ENCODE peak calls at places on chromosome 21, in eight cellular contexts. One of them, this sample, is unnamed.

GRCh38 chr21:16794944-16795343 is 717.9 kb upstream of the CXADR start:
- DNase-seq in stimulated activated CD8-positive, alpha-beta memory T cell treated with anti-CD3 and anti-CD28 coated beads, Interleukin-4, amount 100 ng/mL, for 1 hour: no peak
- DNase-seq in mesenchymal stem cell: peak; percentile 81
- DNase-seq in DMS153: no peak
- DNase-seq in cardiac muscle cell: peak; percentile 83
- DNase-seq in Daoy: peak; percentile 23
- DNase-seq in KBM-7: no peak
- DNase-seq in GM23338: no peak
- DNase-seq in this sample: peak; percentile 43

GRCh38 chr21:31298618-31299269 is 45.3 kb downstream of the TIAM1 start:
- DNase-seq in stimulated activated CD8-positive, alpha-beta memory T cell treated with anti-CD3 and anti-CD28 coated beads, Interleukin-4, amount 100 ng/mL, for 1 hour: no peak
- DNase-seq in mesenchymal stem cell: no peak
- DNase-seq in DMS153: no peak
- DNase-seq in cardiac muscle cell: no peak
- DNase-seq in Daoy: peak; percentile 40
- DNase-seq in KBM-7: no peak
- DNase-seq in GM23338: no peak
- DNase-seq in this sample: no peak

GRCh38 chr21:41166947-41167346 is 1.0 kb upstream of the BACE2 start:
- DNase-seq in stimulated activated CD8-positive, alpha-beta memory T cell treated with anti-CD3 and anti-CD28 coated beads, Interleukin-4, amount 100 ng/mL, for 1 hour: no peak
- DNase-seq in mesenchymal stem cell: no peak
- DNase-seq in DMS153: no peak
- DNase-seq in cardiac muscle cell: peak; percentile 18
- DNase-seq in Daoy: no peak
- DNase-seq in KBM-7: no peak
- DNase-seq in GM23338: peak; percentile 17
- DNase-seq in this sample: no peak

GRCh38 chr21:45805321-45805720 is 161.8 kb downstream of the PCBP3 start:
- DNase-seq in stimulated activated CD8-positive, alpha-beta memory T cell treated with anti-CD3 and anti-CD28 coated beads, Interleukin-4, amount 100 ng/mL, for 1 hour: no peak
- DNase-seq in mesenchymal stem cell: no peak
- DNase-seq in DMS153: no peak
- DNase-seq in cardiac muscle cell: no peak
- DNase-seq in Daoy: no peak
- DNase-seq in KBM-7: no peak
- DNase-seq in GM23338: no peak
- DNase-seq in this sample: no peak

GRCh38 chr21:44734026-44734745 is 22.8 kb upstream of the TSPEAR start:
- DNase-seq in stimulated activated CD8-positive, alpha-beta memory T cell treated with anti-CD3 and anti-CD28 coated beads, Interleukin-4, amount 100 ng/mL, for 1 hour: no peak
- DNase-seq in mesenchymal stem cell: no peak
- DNase-seq in DMS153: no peak
- DNase-seq in cardiac muscle cell: no peak
- DNase-seq in Daoy: peak; percentile 39
- DNase-seq in KBM-7: no peak
- DNase-seq in GM23338: no peak
- DNase-seq in this sample: no peak

GRCh38 chr21:33976082-33976979 is 60.7 kb upstream of the ATP5PO start:
- DNase-seq in stimulated activated CD8-positive, alpha-beta memory T cell treated with anti-CD3 and anti-CD28 coated beads, Interleukin-4, amount 100 ng/mL, for 1 hour: peak; percentile 30
- DNase-seq in mesenchymal stem cell: peak; percentile 95
- DNase-seq in DMS153: peak; percentile 48
- DNase-seq in cardiac muscle cell: peak; percentile 76
- DNase-seq in Daoy: peak; percentile 90
- DNase-seq in KBM-7: peak; percentile 92
- DNase-seq in GM23338: peak; percentile 42
- DNase-seq in this sample: no peak

GRCh38 chr21:42003051-42003461 is 7.1 kb downstream of the ZBTB21 start:
- DNase-seq in stimulated activated CD8-positive, alpha-beta memory T cell treated with anti-CD3 and anti-CD28 coated beads, Interleukin-4, amount 100 ng/mL, for 1 hour: no peak
- DNase-seq in mesenchymal stem cell: peak; percentile 50
- DNase-seq in DMS153: no peak
- DNase-seq in cardiac muscle cell: no peak
- DNase-seq in Daoy: peak; percentile 60
- DNase-seq in KBM-7: no peak
- DNase-seq in GM23338: no peak
- DNase-seq in this sample: no peak

GRCh38 chr21:37903396-37903795 is 12.9 kb downstream of the KCNJ6 start:
- DNase-seq in stimulated activated CD8-positive, alpha-beta memory T cell treated with anti-CD3 and anti-CD28 coated beads, Interleukin-4, amount 100 ng/mL, for 1 hour: no peak
- DNase-seq in mesenchymal stem cell: no peak
- DNase-seq in DMS153: no peak
- DNase-seq in cardiac muscle cell: no peak
- DNase-seq in Daoy: no peak
- DNase-seq in KBM-7: no peak
- DNase-seq in GM23338: no peak
- DNase-seq in this sample: no peak

GRCh38 chr21:36747815-36748381 is 49.0 kb downstream of the SIM2 start:
- DNase-seq in stimulated activated CD8-positive, alpha-beta memory T cell treated with anti-CD3 and anti-CD28 coated beads, Interleukin-4, amount 100 ng/mL, for 1 hour: no peak
- DNase-seq in mesenchymal stem cell: peak; percentile 48
- DNase-seq in DMS153: no peak
- DNase-seq in cardiac muscle cell: peak; percentile 51
- DNase-seq in Daoy: peak; percentile 78
- DNase-seq in KBM-7: peak; percentile 46
- DNase-seq in GM23338: peak; percentile 85
- DNase-seq in this sample: no peak

GRCh38 chr21:16608209-16608830 is 878.5 kb downstream of the USP25 start:
- DNase-seq in stimulated activated CD8-positive, alpha-beta memory T cell treated with anti-CD3 and anti-CD28 coated beads, Interleukin-4, amount 100 ng/mL, for 1 hour: no peak
- DNase-seq in mesenchymal stem cell: no peak
- DNase-seq in DMS153: no peak
- DNase-seq in cardiac muscle cell: peak; percentile 25
- DNase-seq in Daoy: no peak
- DNase-seq in KBM-7: no peak
- DNase-seq in GM23338: peak; percentile 72
- DNase-seq in this sample: no peak

GRCh38 chr21:41147979-41148355 is 20.0 kb upstream of the BACE2 start:
- DNase-seq in stimulated activated CD8-positive, alpha-beta memory T cell treated with anti-CD3 and anti-CD28 coated beads, Interleukin-4, amount 100 ng/mL, for 1 hour: no peak
- DNase-seq in mesenchymal stem cell: no peak
- DNase-seq in DMS153: no peak
- DNase-seq in cardiac muscle cell: no peak
- DNase-seq in Daoy: no peak
- DNase-seq in KBM-7: no peak
- DNase-seq in GM23338: no peak
- DNase-seq in this sample: no peak

GRCh38 chr21:34009193-34009592 is 64.2 kb upstream of the MRPS6 start:
- DNase-seq in stimulated activated CD8-positive, alpha-beta memory T cell treated with anti-CD3 and anti-CD28 coated beads, Interleukin-4, amount 100 ng/mL, for 1 hour: no peak
- DNase-seq in mesenchymal stem cell: no peak
- DNase-seq in DMS153: no peak
- DNase-seq in cardiac muscle cell: no peak
- DNase-seq in Daoy: no peak
- DNase-seq in KBM-7: no peak
- DNase-seq in GM23338: no peak
- DNase-seq in this sample: no peak

GRCh38 chr21:25573409-25574206 is 33.7 kb downstream of the MRPL39 start:
- DNase-seq in stimulated activated CD8-positive, alpha-beta memory T cell treated with anti-CD3 and anti-CD28 coated beads, Interleukin-4, amount 100 ng/mL, for 1 hour: no peak
- DNase-seq in mesenchymal stem cell: peak; percentile 93
- DNase-seq in DMS153: peak; percentile 59
- DNase-seq in cardiac muscle cell: peak; percentile 74
- DNase-seq in Daoy: peak; percentile 95
- DNase-seq in KBM-7: peak; percentile 74
- DNase-seq in GM23338: no peak
- DNase-seq in this sample: peak; percentile 48

GRCh38 chr21:38819719-38820147 is 14.0 kb downstream of the ETS2 start:
- DNase-seq in stimulated activated CD8-positive, alpha-beta memory T cell treated with anti-CD3 and anti-CD28 coated beads, Interleukin-4, amount 100 ng/mL, for 1 hour: no peak
- DNase-seq in mesenchymal stem cell: peak; percentile 63
- DNase-seq in DMS153: no peak
- DNase-seq in cardiac muscle cell: no peak
- DNase-seq in Daoy: peak; percentile 80
- DNase-seq in KBM-7: no peak
- DNase-seq in GM23338: no peak
- DNase-seq in this sample: peak; percentile 9

GRCh38 chr21:40886931-40887330 is 40.0 kb upstream of the DSCAM start:
- DNase-seq in stimulated activated CD8-positive, alpha-beta memory T cell treated with anti-CD3 and anti-CD28 coated beads, Interleukin-4, amount 100 ng/mL, for 1 hour: no peak
- DNase-seq in mesenchymal stem cell: no peak
- DNase-seq in DMS153: peak; percentile 40
- DNase-seq in cardiac muscle cell: no peak
- DNase-seq in Daoy: no peak
- DNase-seq in KBM-7: no peak
- DNase-seq in GM23338: no peak
- DNase-seq in this sample: no peak

GRCh38 chr21:35428489-35428888 is 379.4 kb upstream of the RUNX1 start:
- DNase-seq in stimulated activated CD8-positive, alpha-beta memory T cell treated with anti-CD3 and anti-CD28 coated beads, Interleukin-4, amount 100 ng/mL, for 1 hour: no peak
- DNase-seq in mesenchymal stem cell: peak; percentile 47
- DNase-seq in DMS153: no peak
- DNase-seq in cardiac muscle cell: peak; percentile 67
- DNase-seq in Daoy: peak; percentile 40
- DNase-seq in KBM-7: peak; percentile 52
- DNase-seq in GM23338: peak; percentile 16
- DNase-seq in this sample: no peak

GRCh38 chr21:28632718-28633408 is 359.8 kb downstream of the LTN1 start:
- DNase-seq in stimulated activated CD8-positive, alpha-beta memory T cell treated with anti-CD3 and anti-CD28 coated beads, Interleukin-4, amount 100 ng/mL, for 1 hour: no peak
- DNase-seq in mesenchymal stem cell: peak; percentile 60
- DNase-seq in DMS153: no peak
- DNase-seq in cardiac muscle cell: peak; percentile 68
- DNase-seq in Daoy: no peak
- DNase-seq in KBM-7: no peak
- DNase-seq in GM23338: peak; percentile 24
- DNase-seq in this sample: no peak

GRCh38 chr21:34642211-34643075 is 26.4 kb upstream of the CLIC6 start:
- DNase-seq in stimulated activated CD8-positive, alpha-beta memory T cell treated with anti-CD3 and anti-CD28 coated beads, Interleukin-4, amount 100 ng/mL, for 1 hour: no peak
- DNase-seq in mesenchymal stem cell: peak; percentile 55
- DNase-seq in DMS153: no peak
- DNase-seq in cardiac muscle cell: peak; percentile 54
- DNase-seq in Daoy: peak; percentile 85
- DNase-seq in KBM-7: no peak
- DNase-seq in GM23338: no peak
- DNase-seq in this sample: no peak

GRCh38 chr21:43904316-43904925 is 39.4 kb downstream of the AGPAT3 start:
- DNase-seq in stimulated activated CD8-positive, alpha-beta memory T cell treated with anti-CD3 and anti-CD28 coated beads, Interleukin-4, amount 100 ng/mL, for 1 hour: no peak
- DNase-seq in mesenchymal stem cell: no peak
- DNase-seq in DMS153: no peak
- DNase-seq in cardiac muscle cell: no peak
- DNase-seq in Daoy: no peak
- DNase-seq in KBM-7: no peak
- DNase-seq in GM23338: no peak
- DNase-seq in this sample: no peak

GRCh38 chr21:17451364-17451869 is 61.4 kb upstream of the CXADR start:
- DNase-seq in stimulated activated CD8-positive, alpha-beta memory T cell treated with anti-CD3 and anti-CD28 coated beads, Interleukin-4, amount 100 ng/mL, for 1 hour: no peak
- DNase-seq in mesenchymal stem cell: peak; percentile 73
- DNase-seq in DMS153: peak; percentile 19
- DNase-seq in cardiac muscle cell: peak; percentile 78
- DNase-seq in Daoy: peak; percentile 67
- DNase-seq in KBM-7: no peak
- DNase-seq in GM23338: no peak
- DNase-seq in this sample: no peak

GRCh38 chr21:15761508-15762100 is 31.8 kb downstream of the USP25 start:
- DNase-seq in stimulated activated CD8-positive, alpha-beta memory T cell treated with anti-CD3 and anti-CD28 coated beads, Interleukin-4, amount 100 ng/mL, for 1 hour: no peak
- DNase-seq in mesenchymal stem cell: no peak
- DNase-seq in DMS153: no peak
- DNase-seq in cardiac muscle cell: no peak
- DNase-seq in Daoy: no peak
- DNase-seq in KBM-7: no peak
- DNase-seq in GM23338: no peak
- DNase-seq in this sample: no peak

GRCh38 chr21:45257673-45258341 is 29.9 kb downstream of the POFUT2 start:
- DNase-seq in stimulated activated CD8-positive, alpha-beta memory T cell treated with anti-CD3 and anti-CD28 coated beads, Interleukin-4, amount 100 ng/mL, for 1 hour: no peak
- DNase-seq in mesenchymal stem cell: no peak
- DNase-seq in DMS153: no peak
- DNase-seq in cardiac muscle cell: no peak
- DNase-seq in Daoy: peak; percentile 3
- DNase-seq in KBM-7: no peak
- DNase-seq in GM23338: peak; percentile 43
- DNase-seq in this sample: no peak

GRCh38 chr21:42855937-42856335 is 23.4 kb downstream of the WDR4 start:
- DNase-seq in stimulated activated CD8-positive, alpha-beta memory T cell treated with anti-CD3 and anti-CD28 coated beads, Interleukin-4, amount 100 ng/mL, for 1 hour: no peak
- DNase-seq in mesenchymal stem cell: no peak
- DNase-seq in DMS153: no peak
- DNase-seq in cardiac muscle cell: no peak
- DNase-seq in Daoy: no peak
- DNase-seq in KBM-7: no peak
- DNase-seq in GM23338: no peak
- DNase-seq in this sample: no peak

GRCh38 chr21:44844256-44844655 is 26.4 kb upstream of the SUMO3 start:
- DNase-seq in stimulated activated CD8-positive, alpha-beta memory T cell treated with anti-CD3 and anti-CD28 coated beads, Interleukin-4, amount 100 ng/mL, for 1 hour: no peak
- DNase-seq in mesenchymal stem cell: no peak
- DNase-seq in DMS153: no peak
- DNase-seq in cardiac muscle cell: no peak
- DNase-seq in Daoy: no peak
- DNase-seq in KBM-7: no peak
- DNase-seq in GM23338: peak; percentile 40
- DNase-seq in this sample: no peak

GRCh38 chr21:44011774-44012473 is at the start of gene TRAPPC10:
- DNase-seq in stimulated activated CD8-positive, alpha-beta memory T cell treated with anti-CD3 and anti-CD28 coated beads, Interleukin-4, amount 100 ng/mL, for 1 hour: peak; percentile 32
- DNase-seq in mesenchymal stem cell: peak; percentile 88
- DNase-seq in DMS153: peak; percentile 66
- DNase-seq in cardiac muscle cell: peak; percentile 90
- DNase-seq in Daoy: peak; percentile 96
- DNase-seq in KBM-7: peak; percentile 66
- DNase-seq in GM23338: peak; percentile 88
- DNase-seq in this sample: peak; percentile 66

GRCh38 chr21:45048968-45049367 is 25.4 kb upstream of the ADARB1 start:
- DNase-seq in stimulated activated CD8-positive, alpha-beta memory T cell treated with anti-CD3 and anti-CD28 coated beads, Interleukin-4, amount 100 ng/mL, for 1 hour: no peak
- DNase-seq in mesenchymal stem cell: no peak
- DNase-seq in DMS153: no peak
- DNase-seq in cardiac muscle cell: no peak
- DNase-seq in Daoy: no peak
- DNase-seq in KBM-7: no peak
- DNase-seq in GM23338: no peak
- DNase-seq in this sample: no peak

GRCh38 chr21:42234464-42235241 is 15.7 kb downstream of the ABCG1 start:
- DNase-seq in stimulated activated CD8-positive, alpha-beta memory T cell treated with anti-CD3 and anti-CD28 coated beads, Interleukin-4, amount 100 ng/mL, for 1 hour: no peak
- DNase-seq in mesenchymal stem cell: peak; percentile 44
- DNase-seq in DMS153: peak; percentile 51
- DNase-seq in cardiac muscle cell: peak; percentile 40
- DNase-seq in Daoy: peak; percentile 62
- DNase-seq in KBM-7: peak; percentile 36
- DNase-seq in GM23338: peak; percentile 86
- DNase-seq in this sample: no peak

GRCh38 chr21:39073717-39074116 is 109.5 kb downstream of the PSMG1 start:
- DNase-seq in stimulated activated CD8-positive, alpha-beta memory T cell treated with anti-CD3 and anti-CD28 coated beads, Interleukin-4, amount 100 ng/mL, for 1 hour: no peak
- DNase-seq in mesenchymal stem cell: no peak
- DNase-seq in DMS153: no peak
- DNase-seq in cardiac muscle cell: no peak
- DNase-seq in Daoy: no peak
- DNase-seq in KBM-7: no peak
- DNase-seq in GM23338: no peak
- DNase-seq in this sample: no peak

GRCh38 chr21:40832316-40832715 is 14.6 kb downstream of the DSCAM start:
- DNase-seq in stimulated activated CD8-positive, alpha-beta memory T cell treated with anti-CD3 and anti-CD28 coated beads, Interleukin-4, amount 100 ng/mL, for 1 hour: no peak
- DNase-seq in mesenchymal stem cell: no peak
- DNase-seq in DMS153: no peak
- DNase-seq in cardiac muscle cell: no peak
- DNase-seq in Daoy: no peak
- DNase-seq in KBM-7: no peak
- DNase-seq in GM23338: no peak
- DNase-seq in this sample: no peak

GRCh38 chr21:41142051-41142795 is 25.7 kb upstream of the BACE2 start:
- DNase-seq in stimulated activated CD8-positive, alpha-beta memory T cell treated with anti-CD3 and anti-CD28 coated beads, Interleukin-4, amount 100 ng/mL, for 1 hour: no peak
- DNase-seq in mesenchymal stem cell: no peak
- DNase-seq in DMS153: peak; percentile 45
- DNase-seq in cardiac muscle cell: peak; percentile 69
- DNase-seq in Daoy: peak; percentile 79
- DNase-seq in KBM-7: no peak
- DNase-seq in GM23338: peak; percentile 9
- DNase-seq in this sample: no peak

GRCh38 chr21:44761011-44761729 is 40.5 kb downstream of the UBE2G2 start:
- DNase-seq in stimulated activated CD8-positive, alpha-beta memory T cell treated with anti-CD3 and anti-CD28 coated beads, Interleukin-4, amount 100 ng/mL, for 1 hour: no peak
- DNase-seq in mesenchymal stem cell: no peak
- DNase-seq in DMS153: no peak
- DNase-seq in cardiac muscle cell: no peak
- DNase-seq in Daoy: no peak
- DNase-seq in KBM-7: no peak
- DNase-seq in GM23338: peak; percentile 91
- DNase-seq in this sample: no peak

GRCh38 chr21:46350571-46350970 is 26.6 kb downstream of the PCNT start:
- DNase-seq in stimulated activated CD8-positive, alpha-beta memory T cell treated with anti-CD3 and anti-CD28 coated beads, Interleukin-4, amount 100 ng/mL, for 1 hour: no peak
- DNase-seq in mesenchymal stem cell: no peak
- DNase-seq in DMS153: no peak
- DNase-seq in cardiac muscle cell: no peak
- DNase-seq in Daoy: no peak
- DNase-seq in KBM-7: no peak
- DNase-seq in GM23338: no peak
- DNase-seq in this sample: no peak

GRCh38 chr21:29230541-29231275 is 68.0 kb upstream of the BACH1 start:
- DNase-seq in stimulated activated CD8-positive, alpha-beta memory T cell treated with anti-CD3 and anti-CD28 coated beads, Interleukin-4, amount 100 ng/mL, for 1 hour: no peak
- DNase-seq in mesenchymal stem cell: peak; percentile 31
- DNase-seq in DMS153: no peak
- DNase-seq in cardiac muscle cell: peak; percentile 21
- DNase-seq in Daoy: no peak
- DNase-seq in KBM-7: no peak
- DNase-seq in GM23338: no peak
- DNase-seq in this sample: no peak

This sample was measured in SW 1271.